ENCODE peak calls at places on chromosomes 3 and 15, in four cellular contexts. One of them, this sample, is unnamed.

GRCh38 chr15:99305761-99306505 is 54.7 kb downstream of the LRRC28 start:
- DNase-seq in HepG2: peak; percentile 82
- DNase-seq in GM12878: no peak
- DNase-seq in K562: no peak
- DNase-seq in this sample: no peak

GRCh38 chr3:79957066-79957465 is 189.3 kb upstream of the ROBO1 start:
- DNase-seq in HepG2: no peak
- DNase-seq in GM12878: no peak
- DNase-seq in K562: no peak
- DNase-seq in this sample: no peak

GRCh38 chr3:82938821-82939328 is 1177.4 kb upstream of the GBE1 start:
- DNase-seq in HepG2: no peak
- DNase-seq in GM12878: no peak
- DNase-seq in K562: no peak
- DNase-seq in this sample: peak; percentile 10

GRCh38 chr3:171838218-171838720 is 4.9 kb upstream of the TMEM212 start:
- DNase-seq in HepG2: peak; percentile 90
- DNase-seq in GM12878: no peak
- DNase-seq in K562: no peak
- DNase-seq in this sample: no peak

GRCh38 chr3:113148307-113148703 is 63.1 kb upstream of the BOC start:
- DNase-seq in HepG2: no peak
- DNase-seq in GM12878: no peak
- DNase-seq in K562: no peak
- DNase-seq in this sample: peak; percentile 59

GRCh38 chr15:89333011-89333860 is 1.4 kb downstream of the POLG start:
- DNase-seq in HepG2: no peak
- DNase-seq in GM12878: no peak
- DNase-seq in K562: no peak
- DNase-seq in this sample: no peak

GRCh38 chr15:73926191-73927002 is at the start of gene LOXL1:
- DNase-seq in HepG2: peak; percentile 23
- DNase-seq in GM12878: no peak
- DNase-seq in K562: peak; percentile 48
- DNase-seq in this sample: no peak

GRCh38 chr15:33341943-33342342 is 31.2 kb downstream of the RYR3 start:
- DNase-seq in HepG2: no peak
- DNase-seq in GM12878: no peak
- DNase-seq in K562: no peak
- DNase-seq in this sample: no peak

GRCh38 chr15:48748535-48748934 is 62.3 kb downstream of the CEP152 start:
- DNase-seq in HepG2: no peak
- DNase-seq in GM12878: no peak
- DNase-seq in K562: no peak
- DNase-seq in this sample: no peak

GRCh38 chr15:89227425-89227824 is 6.0 kb upstream of the RLBP1 start:
- DNase-seq in HepG2: no peak
- DNase-seq in GM12878: no peak
- DNase-seq in K562: no peak
- DNase-seq in this sample: no peak

GRCh38 chr3:53134631-53135232 is 4.5 kb upstream of the RFT1 start:
- DNase-seq in HepG2: peak; percentile 61
- DNase-seq in GM12878: no peak
- DNase-seq in K562: peak; percentile 41
- DNase-seq in this sample: peak; percentile 84

DNA sequence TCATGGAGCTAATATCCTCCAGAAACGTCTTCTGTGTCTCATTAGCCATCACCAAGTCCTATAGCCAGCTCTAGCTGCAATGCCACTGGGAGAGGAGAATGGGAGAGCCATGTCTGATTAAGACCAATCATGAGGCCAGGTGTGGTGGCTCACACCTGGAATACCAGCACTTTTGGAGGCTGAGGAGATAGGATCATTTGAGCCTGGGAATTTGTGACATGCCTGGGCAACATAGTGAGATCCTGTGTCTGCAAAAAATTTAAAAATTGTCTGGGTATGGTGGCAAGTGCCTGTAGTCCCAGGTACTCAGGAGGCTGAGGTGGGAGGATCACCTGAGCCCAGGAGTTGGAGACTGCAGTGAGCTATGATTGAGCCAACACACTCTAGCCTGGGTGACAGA is 13.1 kb downstream of the MGLL start:
- DNase-seq in HepG2: no peak
- DNase-seq in GM12878: no peak
- DNase-seq in K562: no peak
- DNase-seq in this sample: no peak
- TF ChIP-seq CTCF in HepG2: no peak
- TF ChIP-seq CTCF in GM12878: no peak
- TF ChIP-seq CTCF in K562: no peak
- TF ChIP-seq CTCF in this sample: no peak

DNA sequence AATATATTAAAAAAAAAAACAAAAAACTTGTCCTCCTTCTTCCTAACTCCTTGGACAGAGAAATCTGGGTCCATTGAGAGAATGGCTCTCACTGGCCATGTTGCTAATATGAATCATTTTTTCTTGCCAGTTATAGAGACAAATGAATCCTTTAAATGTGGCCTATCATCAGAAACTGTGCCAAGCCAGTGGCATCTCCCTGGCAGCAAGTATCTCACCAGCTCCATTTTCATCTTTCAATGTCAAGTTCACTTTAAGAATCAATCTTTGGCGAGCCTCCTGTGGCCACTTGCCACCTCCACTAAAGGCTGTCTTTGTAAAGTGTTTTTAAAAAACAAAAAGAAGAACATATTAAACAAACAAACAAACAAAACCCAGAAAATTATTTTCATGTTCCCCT is 202.5 kb downstream of the TUSC7 start:
- DNase-seq in HepG2: no peak
- DNase-seq in GM12878: no peak
- DNase-seq in K562: no peak
- DNase-seq in this sample: no peak
- H3K4me1 ChIP-seq in HepG2: no peaks in the 10 kb centered on the region
- H3K4me1 ChIP-seq in GM12878: no peaks in the 10 kb centered on the region
- H3K4me1 ChIP-seq in K562: no peaks in the 10 kb centered on the region
- H3K4me1 ChIP-seq in this sample: peaks cover 12% of the 10 kb centered on the region

GRCh38 chr3:166593776-166594175 is 756.6 kb upstream of the BCHE start:
- DNase-seq in HepG2: no peak
- DNase-seq in GM12878: no peak
- DNase-seq in K562: no peak
- DNase-seq in this sample: no peak
- TF ChIP-seq FOXM1 in HepG2: no peak
- TF ChIP-seq FOXM1 in GM12878: no peak
- TF ChIP-seq FOXM1 in K562: no peak
- TF ChIP-seq FOXM1 in this sample: no peak

GRCh38 chr15:68631621-68632051 is 52.8 kb downstream of the CORO2B start:
- DNase-seq in HepG2: no peak
- DNase-seq in GM12878: no peak
- DNase-seq in K562: no peak
- DNase-seq in this sample: no peak
- TF ChIP-seq CTCF in HepG2: no peak
- TF ChIP-seq CTCF in GM12878: no peak
- TF ChIP-seq CTCF in K562: no peak
- TF ChIP-seq CTCF in this sample: no peak

GRCh38 chr3:146154316-146154715 is 6.7 kb downstream of the PLOD2 start:
- DNase-seq in HepG2: no peak
- DNase-seq in GM12878: no peak
- DNase-seq in K562: no peak
- DNase-seq in this sample: no peak

GRCh38 chr3:146152841-146153240 is 8.1 kb downstream of the PLOD2 start:
- DNase-seq in HepG2: peak; percentile 67
- DNase-seq in GM12878: no peak
- DNase-seq in K562: no peak
- DNase-seq in this sample: no peak

GRCh38 chr3:146156060-146156459 is 4.9 kb downstream of the PLOD2 start:
- DNase-seq in HepG2: no peak
- DNase-seq in GM12878: no peak
- DNase-seq in K562: no peak
- DNase-seq in this sample: no peak

GRCh38 chr3:146155022-146155421 is 6.0 kb downstream of the PLOD2 start:
- DNase-seq in HepG2: no peak
- DNase-seq in GM12878: no peak
- DNase-seq in K562: no peak
- DNase-seq in this sample: no peak

DNA sequence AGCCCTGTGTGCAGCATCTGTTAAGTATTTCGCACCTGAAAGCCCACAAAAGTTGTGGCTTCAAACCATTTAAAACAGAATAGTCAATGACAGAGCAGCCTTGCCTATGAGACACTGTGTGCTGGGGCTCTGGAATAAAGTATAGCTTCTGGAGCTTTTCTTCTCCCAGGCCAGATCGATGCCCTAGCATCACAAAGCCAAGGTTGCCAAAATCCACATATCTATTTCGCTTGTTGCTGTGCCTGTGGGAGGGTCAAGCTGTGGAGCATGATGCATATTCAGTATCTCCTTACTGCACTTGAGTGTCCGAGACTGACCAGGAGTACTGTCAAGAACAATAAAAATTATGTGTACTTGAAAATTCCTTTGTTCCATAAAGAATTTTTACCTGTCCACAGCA is 7.6 kb downstream of the PLOD2 start:
- DNase-seq in HepG2: no peak
- DNase-seq in GM12878: no peak
- DNase-seq in K562: no peak
- DNase-seq in this sample: no peak
- H3K4me1 ChIP-seq in HepG2: peaks cover 94% of the 10 kb centered on the region
- H3K4me1 ChIP-seq in GM12878: no peaks in the 10 kb centered on the region
- H3K4me1 ChIP-seq in K562: no peaks in the 10 kb centered on the region
- H3K4me1 ChIP-seq in this sample: no peaks in the 10 kb centered on the region

DNA sequence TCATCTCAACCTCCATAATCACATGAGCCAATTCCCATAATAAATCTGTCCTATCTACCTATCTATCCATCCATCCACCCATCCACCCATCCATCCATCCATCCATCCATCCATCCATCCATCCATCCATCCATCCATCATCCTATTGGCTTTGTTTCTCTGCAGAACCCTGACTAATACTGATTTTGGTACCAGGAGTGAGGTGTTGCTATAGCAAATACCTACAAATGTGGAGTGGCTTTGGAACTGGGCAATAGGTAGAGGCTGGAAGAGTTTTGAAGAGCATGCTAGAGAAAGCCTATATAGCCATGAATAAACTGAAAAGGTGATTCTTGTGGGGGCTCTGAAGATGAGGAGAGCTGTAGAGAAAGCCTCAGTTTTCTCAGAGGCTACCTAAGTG is 88.7 kb upstream of the ANKRD28 start:
- DNase-seq in HepG2: no peak
- DNase-seq in GM12878: no peak
- DNase-seq in K562: no peak
- DNase-seq in this sample: no peak
- TF ChIP-seq FOXM1 in HepG2: no peak
- TF ChIP-seq FOXM1 in GM12878: no peak
- TF ChIP-seq FOXM1 in K562: no peak
- TF ChIP-seq FOXM1 in this sample: no peak

DNA sequence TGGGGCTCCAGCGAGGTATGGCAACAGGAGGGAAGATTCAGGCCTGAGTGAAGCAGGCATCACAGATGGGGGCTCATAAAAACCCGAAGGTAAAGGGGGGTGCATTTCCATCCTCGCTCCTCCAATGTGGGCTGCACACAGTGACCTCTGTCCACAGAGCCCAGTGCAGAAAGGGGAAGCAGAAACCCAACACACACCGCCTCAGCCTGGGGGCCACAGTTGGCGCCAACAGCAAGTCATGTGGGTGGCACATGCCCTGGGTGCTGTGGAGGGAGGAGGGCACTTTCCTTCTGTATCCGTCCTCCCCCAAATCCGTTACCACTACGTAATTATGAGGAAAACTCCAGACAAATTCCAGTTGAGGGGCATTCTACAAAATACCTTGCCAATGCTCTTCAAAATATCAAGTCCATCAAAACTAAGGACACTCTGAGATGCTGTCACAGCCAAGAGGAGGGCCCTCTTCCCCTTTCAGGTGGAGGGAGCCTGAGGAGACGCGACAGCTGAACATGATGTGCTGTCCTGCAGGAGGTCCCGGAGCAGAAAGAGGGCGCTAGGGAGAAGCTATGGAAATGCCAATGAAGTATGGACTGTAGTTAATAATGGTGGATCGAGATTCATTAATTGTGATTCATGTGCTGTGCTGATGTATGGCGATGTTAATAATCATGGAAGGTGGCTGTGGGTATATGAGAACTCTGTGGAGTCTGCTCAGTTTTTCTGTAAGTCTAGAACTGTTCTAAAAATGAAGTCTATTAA is 16.4 kb downstream of the APBA2 start:
- DNase-seq in HepG2: no peak
- DNase-seq in GM12878: no peak
- DNase-seq in K562: peak; percentile 64
- DNase-seq in this sample: no peak
- TF ChIP-seq CTCF in HepG2: peak; percentile 14
- TF ChIP-seq CTCF in GM12878: peak; percentile 2
- TF ChIP-seq CTCF in K562: peak; percentile 77
- TF ChIP-seq CTCF in this sample: peak; percentile 37

GRCh38 chr3:47824541-47825473 is 21.9 kb downstream of the DHX30 start:
- DNase-seq in HepG2: peak; percentile 69
- DNase-seq in GM12878: peak; percentile 25
- DNase-seq in K562: peak; percentile 98
- DNase-seq in this sample: peak; percentile 98

DNA sequence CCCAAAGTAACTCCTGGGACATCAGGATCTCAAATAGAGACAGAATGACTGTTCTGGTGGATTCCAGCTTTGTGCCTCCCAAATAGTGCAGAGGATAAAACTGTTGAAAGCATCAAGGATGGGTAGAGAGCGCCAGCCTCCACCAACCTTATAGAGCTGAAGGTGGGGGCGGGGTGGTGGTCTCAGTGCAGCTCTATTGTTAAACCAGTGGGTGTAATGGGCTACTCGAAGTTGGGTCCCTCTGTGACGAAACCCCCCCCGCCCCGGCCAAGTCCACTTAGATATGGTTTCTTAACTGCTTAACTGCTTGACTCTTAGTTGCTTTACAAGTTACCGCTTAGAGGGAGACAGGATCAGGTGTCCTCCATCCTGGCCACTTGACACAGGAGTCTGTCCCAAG is 22.7 kb downstream of the DHX30 start:
- DNase-seq in HepG2: no peak
- DNase-seq in GM12878: no peak
- DNase-seq in K562: peak; percentile 53
- DNase-seq in this sample: peak; percentile 48
- H3K4me1 ChIP-seq in HepG2: peaks cover 22% of the 10 kb centered on the region
- H3K4me1 ChIP-seq in GM12878: peaks cover 6% of the 10 kb centered on the region
- H3K4me1 ChIP-seq in K562: peaks cover 14% of the 10 kb centered on the region
- H3K4me1 ChIP-seq in this sample: peaks cover 15% of the 10 kb centered on the region

DNA sequence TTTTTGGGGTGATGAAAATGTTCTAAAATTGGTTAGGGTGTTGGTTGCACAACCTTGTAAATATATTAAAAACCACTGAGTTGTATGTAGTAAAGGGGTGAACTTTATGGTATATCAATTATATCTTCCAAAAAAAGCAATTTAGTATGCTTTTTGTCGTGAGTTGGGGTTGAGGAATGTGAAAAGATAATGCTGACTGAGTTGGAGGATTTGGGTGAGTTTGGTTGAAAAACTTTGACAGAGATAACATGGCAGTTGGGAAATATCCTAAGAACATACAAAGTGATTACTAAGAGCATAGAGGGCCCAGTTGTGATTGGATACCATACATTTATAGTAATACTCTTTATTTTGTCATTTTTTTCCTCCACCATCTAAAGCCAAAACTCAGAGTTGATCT is 33.6 kb downstream of the HMG20A start:
- DNase-seq in HepG2: no peak
- DNase-seq in GM12878: no peak
- DNase-seq in K562: no peak
- DNase-seq in this sample: no peak
- TF ChIP-seq FOXM1 in HepG2: no peak
- TF ChIP-seq FOXM1 in GM12878: no peak
- TF ChIP-seq FOXM1 in K562: no peak
- TF ChIP-seq FOXM1 in this sample: no peak